ENCODE peak calls at places on chromosomes 11 and 22, in six cellular contexts. U is cardiac muscle cell, Y is GM23338, G is dorsolateral prefrontal cortex, A is HCT116, H is left ventricle myocardium inferior. L is an unnamed sample.

GRCh38 chr11:843818-844692 is 1.4 kb downstream of the TSPAN4 start:
- DNase-seq in G (no peak), H (peak), A (no peak), U (peak), Y (peak), L (peak)

GRCh38 chr11:56543739-56544138 is 682 bp upstream of the OR5M11 start:
- DNase-seq in U (no peak), A (no peak), Y (no peak), H (no peak), G (no peak), L (no peak)

GRCh38 chr11:82978422-82979099 is 77.0 kb downstream of the DDIAS start:
- DNase-seq in Y (no peak), A (no peak), H (no peak), U (peak), G (no peak), L (no peak)

GRCh38 chr11:120344302-120345004 is 8.2 kb downstream of the ARHGEF12 start:
- DNase-seq in A (peak), Y (no peak), H (no peak), U (peak), G (no peak), L (no peak)

GRCh38 chr22:44807915-44808690 is 55.7 kb downstream of the ARHGAP8 start:
- DNase-seq in U (no peak), A (no peak), Y (peak), H (no peak), G (no peak), L (peak)

GRCh38 chr11:108973402-108974119 is 308.7 kb downstream of the DDX10 start:
- DNase-seq in G (no peak), H (no peak), A (no peak), Y (no peak), U (peak), L (no peak)

GRCh38 chr11:73201888-73202810 is 15.9 kb upstream of the P2RY2 start:
- DNase-seq in G (no peak), U (no peak), A (no peak), H (no peak), Y (no peak), L (peak)

GRCh38 chr11:96267001-96267489 is 76.0 kb downstream of the MAML2 start:
- DNase-seq in A (no peak), U (no peak), G (no peak), H (no peak), Y (no peak), L (no peak)

GRCh38 chr11:17563248-17563647 is 16.2 kb downstream of the OTOG start:
- DNase-seq in G (no peak), Y (peak), U (no peak), H (no peak), A (no peak), L (no peak)

GRCh38 chr22:35301370-35301874 is 1.7 kb downstream of the TOM1 start:
- DNase-seq in A (no peak), Y (peak), H (no peak), G (peak), U (peak), L (peak)

GRCh38 chr11:130103296-130103814 is 33.7 kb downstream of the APLP2 start:
- DNase-seq in A (no peak), H (no peak), G (no peak), Y (no peak), U (peak), L (no peak)

GRCh38 chr11:127804775-127805446 is 782.4 kb downstream of the ETS1 start:
- DNase-seq in Y (no peak), H (no peak), A (no peak), G (no peak), U (no peak), L (no peak)

GRCh38 chr22:47291565-47292495 is 529.4 kb downstream of the TBC1D22A start:
- DNase-seq in Y (no peak), G (peak), A (no peak), H (no peak), U (no peak), L (no peak)

GRCh38 chr11:1267441-1268100 is 41.9 kb downstream of the TOLLIP start:
- DNase-seq in H (no peak), U (no peak), Y (no peak), G (peak), A (no peak), L (no peak)

GRCh38 chr11:31813242-31813960 is 2.3 kb upstream of the PAX6 start:
- DNase-seq in U (no peak), H (no peak), Y (peak), G (no peak), A (no peak), L (no peak)

GRCh38 chr11:78037056-78037455 is 14.0 kb upstream of the KCTD14 start:
- DNase-seq in Y (no peak), H (no peak), A (no peak), G (no peak), U (no peak), L (no peak)

GRCh38 chr11:29405305-29405704 is 611.5 kb downstream of the KCNA4 start:
- DNase-seq in H (no peak), U (no peak), Y (no peak), G (no peak), A (no peak), L (no peak)

GRCh38 chr11:36376888-36377758 is 81.0 kb downstream of the PRR5L start:
- DNase-seq in H (peak), U (peak), A (no peak), G (no peak), Y (peak), L (peak)

GRCh38 chr22:40036591-40037225 is 42.0 kb downstream of the FAM83F start:
- DNase-seq in G (peak), A (peak), U (peak), H (peak), Y (peak), L (no peak)

GRCh38 chr11:59380263-59381059 is 21.8 kb downstream of the OR5AN1 start:
- DNase-seq in H (no peak), G (no peak), Y (no peak), A (no peak), U (no peak), L (no peak)

GRCh38 chr11:75858613-75859012 is 43.6 kb downstream of the UVRAG start:
- DNase-seq in A (no peak), G (no peak), H (no peak), Y (no peak), U (peak), L (no peak)

GRCh38 chr22:27260087-27260730 is 541.3 kb downstream of the MN1 start:
- DNase-seq in U (no peak), Y (peak), H (no peak), G (no peak), A (no peak), L (no peak)

GRCh38 chr11:47889714-47890441 is 41.7 kb upstream of the NUP160 start:
- DNase-seq in Y (no peak), A (no peak), H (no peak), G (no peak), U (no peak), L (no peak)

GRCh38 chr11:46666982-46667590 is 33.3 kb downstream of the ARHGAP1 start:
- DNase-seq in G (no peak), U (peak), Y (no peak), A (no peak), H (no peak), L (no peak)

GRCh38 chr11:46663277-46663940 is 37.0 kb downstream of the ARHGAP1 start:
- DNase-seq in A (no peak), Y (no peak), H (no peak), G (no peak), U (no peak), L (no peak)

GRCh38 chr11:46665356-46665755 is 35.1 kb downstream of the ARHGAP1 start:
- DNase-seq in G (no peak), H (no peak), U (no peak), A (no peak), Y (no peak), L (no peak)

GRCh38 chr11:46666516-46666915 is 33.9 kb downstream of the ARHGAP1 start:
- DNase-seq in H (peak), A (no peak), G (no peak), Y (no peak), U (no peak), L (no peak)

GRCh38 chr11:46664612-46665011 is 35.8 kb downstream of the ARHGAP1 start:
- DNase-seq in U (no peak), A (no peak), G (no peak), H (no peak), Y (no peak), L (no peak)
- H3K27ac ChIP-seq in U (peak), A (no peak), G (peak), H (peak), Y (no peak), L (no peak)

DNA sequence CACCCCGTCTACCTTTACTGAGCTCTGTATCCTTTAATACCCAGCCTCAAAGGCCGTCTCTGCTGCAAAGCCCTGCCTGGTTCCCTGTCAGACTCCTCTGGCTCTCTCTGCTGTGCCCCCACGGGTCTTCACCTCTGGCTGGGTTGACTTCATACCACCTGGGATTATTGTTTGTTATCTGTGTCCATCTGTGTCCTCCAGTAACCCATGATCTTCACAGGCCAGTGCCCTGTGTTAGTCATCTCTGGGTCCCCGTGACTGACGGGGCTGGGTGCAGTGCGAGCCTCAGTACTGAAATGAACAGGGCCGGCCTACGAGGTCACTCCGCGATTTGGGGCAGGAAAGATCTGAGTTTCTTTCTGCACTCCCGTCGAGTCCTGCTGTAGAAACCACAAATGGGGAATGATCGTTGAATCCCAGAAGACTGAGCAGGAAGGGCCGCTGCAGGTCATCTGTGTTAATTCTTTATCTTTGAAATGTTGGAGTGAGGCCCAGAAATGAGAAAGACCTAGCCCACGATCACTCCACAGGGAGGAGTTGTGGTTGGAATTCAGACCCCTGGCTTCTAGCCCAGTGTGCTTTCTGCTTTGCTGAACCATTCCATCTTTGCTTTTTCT is 12.3 kb upstream of the TUB start:
- DNase-seq in G (peak), A (no peak), H (peak), Y (no peak), U (peak), L (peak)
- H3K27ac ChIP-seq in G (peak), A (peak), H (peak), Y (no peak), U (peak), L (no peak)

DNA sequence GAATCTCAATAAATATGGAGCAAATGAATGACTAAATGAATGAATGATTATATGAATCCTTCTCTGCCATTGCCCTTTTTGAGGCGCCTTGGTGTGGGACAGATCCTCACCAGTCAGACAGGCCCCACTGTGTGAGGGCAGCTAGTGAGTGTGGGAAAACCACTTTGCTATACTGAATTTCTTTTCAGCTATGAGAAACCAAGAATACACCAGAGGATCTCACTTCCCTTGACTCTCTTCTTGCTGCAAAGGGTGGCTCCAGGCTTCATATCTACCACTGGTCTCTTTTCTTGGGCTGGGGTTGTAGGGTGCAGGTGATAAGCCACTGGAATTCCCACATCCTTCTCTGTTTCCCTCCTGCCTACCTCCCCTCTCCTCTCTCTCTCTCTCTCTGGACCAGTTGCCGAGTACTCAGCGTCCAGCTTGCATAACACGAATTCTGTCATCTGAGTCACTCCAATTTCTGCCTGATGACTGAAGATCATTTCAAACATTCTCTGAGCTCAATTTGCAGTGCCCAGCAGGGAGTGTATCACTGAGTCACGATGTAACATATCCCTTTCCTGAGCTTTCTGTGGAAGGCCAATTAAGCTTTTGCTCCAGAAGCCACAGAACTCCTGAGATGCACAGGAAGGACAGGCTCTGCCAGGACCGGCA is 304.3 kb upstream of the NCAM1 start:
- DNase-seq in Y (no peak), U (peak), H (no peak), G (no peak), A (peak), L (no peak)
- H3K27ac ChIP-seq in Y (no peak), U (no peak), H (peak), G (peak), A (no peak), L (no peak)

GRCh38 chr22:41946360-41947180 is at the start of gene CENPM:
- DNase-seq in G (peak), A (peak), Y (peak), U (peak), H (peak), L (peak)
- H3K27ac ChIP-seq in G (no peak), A (peak), Y (no peak), U (peak), H (peak), L (no peak)

DNA sequence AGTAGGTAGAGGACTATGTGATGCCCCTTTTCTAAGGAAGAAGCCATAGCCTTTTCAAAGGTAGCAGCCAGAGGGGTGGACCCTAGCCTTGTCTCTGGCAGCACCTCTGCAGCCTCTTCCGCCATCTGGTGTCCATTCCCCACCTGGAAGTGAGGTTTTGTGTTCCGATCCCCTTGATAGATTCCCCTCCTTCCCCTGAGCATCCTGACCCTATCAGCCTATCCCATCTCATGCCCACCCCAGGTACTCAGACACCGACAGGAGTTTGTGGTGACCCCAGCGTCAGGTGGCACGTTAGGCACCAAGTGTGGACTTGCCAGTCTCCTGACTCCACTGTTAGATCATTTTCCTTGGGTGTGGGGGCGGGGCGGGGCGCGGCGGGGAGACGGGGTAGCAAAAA is 398 bp upstream of the FAM89B start:
- DNase-seq in G (no peak), A (no peak), Y (peak), U (peak), H (no peak), L (no peak)
- H3K27ac ChIP-seq in G (peak), A (peak), Y (no peak), U (peak), H (peak), L (peak)

DNA sequence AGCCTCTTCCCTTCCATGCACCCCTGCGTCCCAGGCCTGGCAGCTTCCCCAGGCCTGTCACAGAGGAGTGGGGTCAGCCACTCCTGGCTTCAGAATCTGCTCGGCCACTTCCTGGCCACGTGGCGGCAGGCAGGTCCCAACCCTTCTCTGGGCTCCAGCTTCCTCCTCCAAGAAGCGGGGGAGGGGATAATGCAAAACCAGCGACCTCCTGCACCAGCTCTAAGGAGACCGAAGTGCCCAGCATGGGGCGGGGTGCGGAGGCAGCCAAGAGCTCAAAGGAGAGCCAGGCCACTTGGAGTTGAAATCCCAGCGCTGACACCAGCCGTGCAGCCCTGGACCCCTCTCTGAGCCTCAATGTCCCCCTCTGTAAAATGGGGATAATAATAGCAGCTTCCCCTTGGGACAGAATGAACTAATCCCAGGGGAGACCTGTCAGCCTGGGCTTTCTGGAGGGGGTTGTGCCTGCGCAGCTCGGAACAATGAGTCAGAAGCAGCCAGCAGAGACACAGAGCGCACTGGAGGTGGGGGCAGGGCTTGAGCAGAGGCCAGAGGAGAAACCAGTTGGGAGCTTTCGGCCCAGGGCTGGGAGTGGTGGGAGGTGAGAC is 22.8 kb upstream of the PICK1 start:
- DNase-seq in G (peak), A (peak), H (peak), Y (peak), U (peak), L (peak)
- H3K27ac ChIP-seq in G (peak), A (peak), H (peak), Y (no peak), U (no peak), L (peak)

GRCh38 chr11:122207921-122208764 is 92.1 kb upstream of the BLID start:
- DNase-seq in A (no peak), H (no peak), G (no peak), Y (no peak), U (peak), L (no peak)
- H3K27ac ChIP-seq in A (no peak), H (peak), G (peak), Y (no peak), U (no peak), L (no peak)

GRCh38 chr22:30573594-30574094 is 821 bp downstream of the GAL3ST1 start:
- DNase-seq in G (no peak), H (no peak), Y (peak), A (no peak), U (no peak), L (no peak)
- H3K27ac ChIP-seq in G (peak), H (no peak), Y (no peak), A (no peak), U (no peak), L (no peak)

GRCh38 chr22:24553597-24554315 is 1.2 kb downstream of the GUCD1 start:
- DNase-seq in A (no peak), H (peak), U (no peak), Y (no peak), G (no peak), L (no peak)

GRCh38 chr22:24548812-24549211 is 6.1 kb downstream of the GUCD1 start:
- DNase-seq in G (no peak), U (no peak), A (no peak), Y (no peak), H (no peak), L (no peak)

GRCh38 chr22:24554316-24555159 is at the start of gene GUCD1:
- DNase-seq in H (peak), A (no peak), Y (peak), U (peak), G (no peak), L (no peak)

GRCh38 chr22:24550902-24551229 is 4.1 kb downstream of the GUCD1 start:
- DNase-seq in Y (no peak), G (no peak), U (no peak), A (no peak), H (no peak), L (no peak)

DNA sequence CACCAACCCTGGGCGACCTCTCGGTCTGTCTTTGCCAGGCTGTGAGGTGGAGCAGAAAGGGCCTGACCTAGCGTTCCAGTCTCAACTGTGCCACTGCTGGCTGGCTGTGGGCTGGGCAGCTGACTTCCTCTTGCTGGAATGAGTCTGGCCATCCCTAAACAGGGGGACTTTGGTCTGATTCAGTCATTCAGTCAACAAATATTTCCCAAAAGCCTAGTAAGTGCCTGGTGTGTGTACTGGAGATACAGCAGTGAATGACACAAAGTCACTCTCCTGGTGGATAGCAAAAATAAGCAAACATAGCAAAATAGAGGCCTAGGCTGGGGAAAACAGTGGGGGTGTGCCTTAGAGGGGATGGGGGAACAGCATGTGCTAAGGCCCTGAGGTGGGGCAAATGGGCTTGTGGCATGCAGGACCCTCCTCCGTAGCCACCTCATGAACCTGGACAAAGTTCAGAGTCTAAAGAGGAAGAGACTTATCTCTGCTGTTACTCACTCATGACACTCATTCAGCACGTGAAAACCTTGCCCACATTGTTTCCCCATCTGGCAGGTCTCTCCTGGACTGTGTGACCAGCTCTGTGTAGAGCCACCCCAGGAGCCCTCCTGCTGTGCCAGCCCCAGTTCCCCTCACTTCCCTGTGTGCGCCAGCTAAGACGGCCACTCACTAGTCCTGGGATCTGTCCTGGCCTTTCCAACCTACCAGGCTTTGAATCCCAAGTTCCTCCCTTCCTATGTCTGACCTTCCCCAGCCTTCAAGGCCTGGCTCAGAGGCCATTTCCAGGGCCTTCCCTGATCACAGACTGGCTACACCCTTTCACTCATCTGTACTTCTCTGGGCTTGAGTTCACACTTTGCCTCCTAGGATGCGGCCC is 4.7 kb downstream of the GUCD1 start:
- DNase-seq in U (peak), Y (no peak), H (peak), A (no peak), G (no peak), L (no peak)
- H3K27ac ChIP-seq in U (no peak), Y (no peak), H (peak), A (no peak), G (no peak), L (peak)